ENCODE peak calls at places on chromosomes 1 and 21, in six cellular contexts. R is right lobe of liver; V is stimulated activated CD4-positive, alpha-beta T cell treated with anti-CD3 and anti-CD28 coated beads, Interleukin-12 subunit alpha, Interleukin-12 subunit beta, amount 100 ng/mL, for 4 hours; Q is activated T-cell treated with anti-CD3 and anti-CD28 coated beads for 48 hours; F is glomerular endothelial cell; G is endodermal cell. A is an unnamed sample.

GRCh38 chr1:107949467-107950253 is 15.3 kb downstream of the VAV3 start:
- DNase-seq in V (no peak), F (no peak), R (no peak), Q (no peak), G (no peak), A (no peak)

GRCh38 chr1:1068374-1069060 is 5.6 kb downstream of the RNF223 start:
- DNase-seq in G (peak), V (no peak), R (no peak), Q (no peak), F (no peak), A (no peak)

GRCh38 chr1:19205845-19206244 is 4.2 kb downstream of the UBR4 start:
- DNase-seq in G (no peak), V (no peak), F (no peak), Q (no peak), R (no peak), A (no peak)

GRCh38 chr1:114718661-114719423 is 2.3 kb upstream of the NRAS start:
- DNase-seq in R (no peak), F (no peak), V (no peak), Q (peak), G (no peak), A (peak)

GRCh38 chr1:164768045-164768402 is 209.0 kb downstream of the PBX1 start:
- DNase-seq in G (no peak), V (no peak), Q (no peak), F (no peak), R (no peak), A (no peak)

GRCh38 chr21:43193651-43194302 is 25.0 kb downstream of the CRYAA start:
- DNase-seq in F (no peak), V (no peak), R (no peak), Q (no peak), G (peak), A (peak)

GRCh38 chr1:67601539-67601938 is 83.5 kb upstream of the GADD45A start:
- DNase-seq in G (peak), R (no peak), V (no peak), Q (no peak), F (no peak), A (no peak)

GRCh38 chr1:145855426-145855948 is 3.4 kb downstream of the PIAS3 start:
- DNase-seq in R (no peak), F (no peak), V (no peak), Q (no peak), G (no peak), A (no peak)